ENCODE peak calls at places on chromosome 15, in four cellular contexts. I, E, X and F are unnamed samples.
A peak's percentile ranks its signal among the peaks of the same experiment; 100 is the strongest.

GRCh38 chr15:81940467-81941451 is 105.1 kb downstream of the MEX3B start:
- DNase-seq in I (peak; percentile 92), X (peak; percentile 35), E (no peak), F (no peak)

GRCh38 chr15:63797901-63798300 is 35.8 kb downstream of the HERC1 start:
- DNase-seq in I (no peak), E (no peak), X (no peak), F (no peak)

GRCh38 chr15:72982750-72983149 is 69.5 kb upstream of the NEO1 start:
- DNase-seq in I (peak; percentile 41), X (no peak), E (no peak), F (no peak)

GRCh38 chr15:68542771-68543544 is 35.8 kb upstream of the CORO2B start:
- DNase-seq in E (peak; percentile 82), X (no peak), I (peak; percentile 96), F (peak; percentile 32)

GRCh38 chr15:79170256-79170664 is 79.7 kb upstream of the RASGRF1 start:
- DNase-seq in X (peak; percentile 37), I (no peak), E (peak; percentile 51), F (no peak)

GRCh38 chr15:32866486-32867312 is 148.9 kb downstream of the GREM1 start:
- DNase-seq in E (peak; percentile 30), X (no peak), I (peak; percentile 50), F (peak; percentile 33)

GRCh38 chr15:31268911-31269784 is 57.5 kb upstream of the KLF13 start:
- DNase-seq in I (no peak), E (no peak), X (no peak), F (no peak)

GRCh38 chr15:94177112-94177511 is 54.2 kb upstream of the MCTP2 start:
- DNase-seq in I (peak; percentile 77), X (no peak), E (no peak), F (no peak)

GRCh38 chr15:40332138-40332781 is 8.5 kb downstream of the CCDC9B start:
- DNase-seq in E (no peak), X (no peak), I (no peak), F (no peak)

GRCh38 chr15:91222052-91222451 is 122.0 kb downstream of the SV2B start:
- DNase-seq in X (no peak), I (no peak), E (no peak), F (no peak)

DNA sequence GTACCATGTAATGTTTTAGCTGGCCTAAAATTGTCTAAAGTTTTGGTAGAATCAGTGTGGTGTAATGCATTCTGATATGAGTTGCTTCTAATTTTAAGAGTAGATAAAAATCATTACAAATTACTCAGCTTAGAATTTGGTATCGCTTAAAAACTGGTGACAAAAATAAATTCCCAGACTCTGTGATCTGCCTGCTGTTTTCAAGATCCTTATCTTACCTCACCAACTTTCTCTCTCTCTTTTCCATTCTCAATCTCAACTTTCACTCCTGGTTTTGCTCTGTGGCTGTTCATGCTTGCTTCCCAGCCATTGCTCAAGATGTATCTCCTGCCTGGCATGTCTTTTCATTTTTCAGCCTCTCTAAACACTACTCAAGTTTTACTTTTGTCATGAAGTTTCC is 45.7 kb downstream of the TCF12 start:
- DNase-seq in X (no peak), E (no peak), I (peak; percentile 42), F (no peak)
- TF ChIP-seq MAZ in X (no peak), E (no peak), I (no peak), F (no peak)

DNA sequence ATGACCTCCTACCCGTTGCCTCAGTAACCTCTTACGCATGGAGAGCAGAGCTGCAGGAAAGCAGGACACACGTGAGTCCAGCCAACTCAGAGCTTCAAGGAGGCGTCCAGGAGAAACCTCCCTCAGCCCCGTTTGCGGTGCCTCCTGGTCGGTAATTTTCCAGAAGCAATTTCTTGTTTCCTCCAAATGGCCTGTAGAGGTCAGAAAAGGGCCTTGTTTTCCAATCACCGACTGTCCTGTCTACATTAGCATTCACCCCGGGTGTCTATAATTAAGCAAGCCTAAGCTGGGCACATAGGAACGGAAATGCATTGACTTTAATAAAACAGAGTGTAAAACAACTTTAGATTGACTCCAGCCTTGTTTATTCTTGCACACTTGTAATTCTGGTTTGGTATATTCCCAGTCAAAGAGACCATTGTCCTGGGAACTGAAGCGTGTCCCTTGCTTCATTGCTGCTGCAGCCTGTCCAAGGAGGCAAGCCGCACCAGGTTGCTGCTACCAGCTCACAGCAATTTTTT is 836.2 kb downstream of the AGBL1 start:
- DNase-seq in I (peak; percentile 13), X (peak; percentile 22), E (peak; percentile 47), F (peak; percentile 31)
- TF ChIP-seq MAZ in I (no peak), X (no peak), E (no peak), F (no peak)

DNA sequence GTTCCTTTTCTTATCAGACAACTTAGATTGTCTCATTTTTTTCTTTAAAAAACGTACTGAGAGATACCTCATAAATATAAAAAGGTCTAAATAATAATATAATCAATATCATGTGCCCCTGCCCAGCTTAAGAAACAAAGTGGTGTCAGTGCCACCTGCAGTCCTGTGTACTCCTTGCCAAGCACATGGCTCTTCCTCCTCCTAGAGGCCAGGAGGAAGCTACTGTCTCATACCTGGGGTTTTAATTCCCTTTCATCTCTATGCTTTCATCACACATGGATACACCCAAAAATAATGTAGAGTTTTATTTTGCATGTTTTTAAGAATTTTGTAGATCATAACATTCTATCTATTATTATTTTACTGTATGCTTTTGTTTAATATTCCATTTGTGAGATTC is 98.6 kb upstream of the C15orf61 start:
- DNase-seq in X (no peak), E (no peak), I (no peak), F (no peak)
- TF ChIP-seq MAZ in X (no peak), E (no peak), I (no peak), F (no peak)

DNA sequence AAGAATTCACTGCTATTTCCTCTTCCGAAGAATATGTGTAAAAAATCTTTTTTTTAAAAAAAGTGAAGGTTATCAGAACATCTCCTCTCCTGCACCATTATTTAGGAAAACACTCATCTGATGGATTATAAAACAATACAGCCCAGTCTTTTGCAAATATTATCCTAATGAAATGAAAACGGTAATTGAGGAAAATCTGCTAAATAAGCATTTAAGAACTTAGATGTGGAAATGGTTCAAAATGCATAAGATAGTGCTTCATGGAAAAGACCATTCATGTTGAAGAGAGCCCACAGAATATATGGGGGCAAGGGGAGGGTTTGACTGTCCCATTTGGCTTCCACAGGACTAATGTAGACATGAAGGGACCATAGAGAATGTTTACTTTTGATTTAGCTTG is 47.8 kb downstream of the ISL2 start:
- DNase-seq in I (no peak), X (no peak), E (no peak), F (no peak)
- TF ChIP-seq MAZ in I (no peak), X (no peak), E (no peak), F (no peak)

DNA sequence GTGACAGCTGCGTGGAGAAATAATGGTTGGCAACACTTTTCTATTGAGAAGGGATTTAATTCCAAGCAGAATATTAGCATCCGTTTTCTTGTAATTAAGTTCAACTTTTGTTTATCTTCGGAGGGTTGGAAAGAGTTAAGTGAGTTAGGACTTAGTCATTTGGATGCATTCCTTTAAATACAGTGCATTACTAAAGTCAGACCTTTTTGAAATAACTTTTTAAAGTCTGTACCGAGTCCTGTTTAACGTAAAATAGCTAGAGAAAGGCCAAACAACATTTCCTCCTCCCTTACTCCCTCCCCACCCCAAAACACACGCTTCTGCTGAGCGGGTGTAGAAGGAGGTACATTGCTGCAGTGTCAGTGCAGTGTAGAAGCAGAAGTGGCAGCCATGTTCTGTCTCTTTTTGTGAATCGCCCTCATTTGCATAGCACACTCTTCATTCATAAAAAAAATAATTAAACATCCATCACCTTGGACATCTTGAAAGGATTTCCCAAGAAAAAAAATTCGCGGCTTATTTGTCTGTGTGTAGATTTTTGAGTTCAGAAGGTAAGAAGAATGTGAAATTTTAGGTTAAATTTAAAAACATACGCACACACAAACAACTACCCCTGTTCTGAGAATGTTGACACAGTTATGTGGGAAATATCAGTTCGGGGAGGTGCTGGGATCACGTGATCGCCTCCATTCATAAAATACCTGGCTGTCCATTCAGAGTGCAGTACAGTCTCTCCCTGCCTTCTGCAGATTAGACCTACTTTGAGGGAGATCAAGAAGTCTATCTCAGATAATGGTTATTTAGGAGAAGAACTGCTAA is 1.6 kb downstream of the SPRED1 start:
- DNase-seq in X (peak; percentile 80), E (peak; percentile 31), I (peak; percentile 68), F (peak; percentile 69)
- TF ChIP-seq MAZ in X (peak; percentile 55), E (no peak), I (peak; percentile 44), F (no peak)

GRCh38 chr15:83682476-83683162 is 28.7 kb downstream of the ADAMTSL3 start:
- DNase-seq in X (no peak), I (no peak), E (no peak), F (no peak)

DNA sequence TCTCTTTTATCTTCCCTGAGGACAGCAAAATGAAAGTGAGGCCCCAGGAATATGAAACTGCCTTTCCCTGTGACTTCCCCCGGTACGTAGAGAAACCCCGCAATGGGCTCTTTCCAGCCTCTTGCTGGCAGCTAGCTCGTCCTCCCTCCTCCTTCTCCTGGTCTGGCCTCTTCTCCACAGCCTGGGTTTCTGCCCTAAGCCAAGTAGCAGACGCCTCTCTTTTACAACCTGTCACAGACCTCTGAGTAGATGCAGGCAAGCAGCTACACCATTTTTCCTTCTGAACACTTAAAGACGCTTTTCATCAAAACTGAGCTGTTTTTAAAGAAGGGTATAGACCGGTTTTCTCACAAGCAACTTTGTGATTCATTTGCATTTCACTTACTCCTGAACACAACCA is 31.9 kb downstream of the ADAMTSL3 start:
- DNase-seq in I (no peak), E (no peak), X (no peak), F (no peak)
- TF ChIP-seq MAZ in I (no peak), E (no peak), X (no peak), F (no peak)

DNA sequence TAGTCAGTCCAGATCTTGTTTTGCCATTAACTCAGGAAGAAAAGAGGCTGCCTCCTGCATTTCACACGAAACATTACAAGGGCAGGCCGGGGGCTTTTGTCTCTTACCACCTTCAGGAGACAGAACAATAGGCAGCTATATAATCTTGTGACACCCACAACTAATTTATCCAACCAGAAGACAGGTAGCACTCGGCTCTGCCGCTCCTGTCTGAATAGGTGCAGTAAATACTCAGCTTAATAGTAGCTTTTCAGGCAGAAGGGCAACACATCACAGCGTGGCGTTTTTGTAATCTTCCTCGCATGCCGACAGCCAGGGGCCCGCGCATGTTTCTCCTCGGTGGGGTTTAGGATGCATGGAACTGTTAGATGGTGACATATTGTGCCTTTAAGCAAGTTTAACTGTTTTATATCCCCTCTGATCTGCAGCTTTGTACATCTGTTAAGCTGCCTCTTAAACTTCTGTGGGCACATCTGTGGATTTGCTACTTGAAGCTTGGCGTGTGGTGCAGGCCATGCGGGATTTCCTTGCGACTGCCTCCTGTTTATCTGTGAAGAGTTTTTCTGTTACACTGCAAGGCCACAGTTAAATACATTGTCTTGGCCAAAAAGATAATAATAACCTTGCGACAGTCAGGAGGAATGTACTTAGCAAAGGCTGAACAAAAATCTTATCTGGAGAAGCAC is 123.2 kb upstream of the BNIP2 start:
- DNase-seq in E (no peak), I (no peak), X (no peak), F (no peak)
- TF ChIP-seq MAZ in E (no peak), I (no peak), X (no peak), F (no peak)

DNA sequence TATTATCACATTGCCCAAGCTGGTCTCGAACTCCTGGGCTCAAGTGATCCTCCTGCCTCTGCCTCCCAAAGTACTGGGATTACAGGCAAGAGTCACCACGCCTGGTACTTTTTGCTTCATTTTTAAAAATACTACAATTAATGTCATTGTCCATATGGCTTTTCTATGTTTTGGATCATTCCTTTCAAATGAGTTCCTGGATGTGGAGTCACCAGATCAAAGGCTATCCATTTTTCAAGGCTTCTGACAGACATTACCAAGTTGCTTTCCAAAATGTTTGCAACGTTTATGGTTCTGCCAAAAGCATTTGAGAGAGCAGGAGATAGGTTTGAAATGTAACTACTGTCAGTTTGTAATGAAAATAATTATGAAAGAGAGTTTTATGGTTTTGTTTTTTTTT is 34.2 kb upstream of the BCL2L10 start:
- DNase-seq in I (peak; percentile 44), X (no peak), E (no peak), F (no peak)
- TF ChIP-seq MAZ in I (no peak), X (no peak), E (no peak), F (no peak)

GRCh38 chr15:25465835-25466234 is 27.0 kb upstream of the UBE3A start:
- DNase-seq in E (no peak), I (no peak), X (no peak), F (no peak)
- TF ChIP-seq MAZ in E (no peak), I (no peak), X (no peak), F (no peak)